ENCODE peak calls at places on chromosomes 7 and 10, in five cellular contexts. R is foreskin keratinocyte, Q is cardiac fibroblast, Z is naive B cell, X is A549. D is an unnamed sample.

GRCh38 chr7:91826377-91826776 is 54.1 kb downstream of the MTERF1 start:
- DNase-seq in X (no peak), Q (no peak), Z (no peak), R (no peak), D (peak; percentile 38)

GRCh38 chr7:150368884-150369739 is 490 bp downstream of the REPIN1 start:
- DNase-seq in Z (peak; percentile 70), X (peak; percentile 79), R (no peak), Q (peak; percentile 69), D (peak; percentile 65)

GRCh38 chr7:150329331-150330106 is 6.2 kb upstream of the ACTR3C start:
- DNase-seq in X (no peak), Z (no peak), Q (no peak), R (no peak), D (no peak)

GRCh38 chr10:122021828-122022227 is 32.9 kb downstream of the TACC2 start:
- DNase-seq in Q (no peak), R (no peak), X (no peak), Z (no peak), D (no peak)

GRCh38 chr7:1068656-1069055 is 19.3 kb upstream of the GPER1 start:
- DNase-seq in R (no peak), Z (no peak), Q (no peak), X (no peak), D (no peak)

GRCh38 chr10:62193479-62193878 is 75.2 kb downstream of the RTKN2 start:
- DNase-seq in X (no peak), Q (no peak), R (no peak), Z (no peak), D (no peak)

GRCh38 chr7:156379242-156380070 is 261.1 kb upstream of the RNF32 start:
- DNase-seq in X (no peak), Q (no peak), Z (no peak), R (no peak), D (no peak)

GRCh38 chr10:3710764-3711163 is 74.2 kb downstream of the KLF6 start:
- DNase-seq in R (no peak), X (no peak), Z (no peak), Q (no peak), D (no peak)

GRCh38 chr10:125161570-125162139 is 1.3 kb upstream of the CTBP2 start:
- DNase-seq in R (peak; percentile 51), X (no peak), Z (no peak), Q (peak; percentile 78), D (no peak)

GRCh38 chr7:131196808-131197207 is 130.9 kb upstream of the MKLN1 start:
- DNase-seq in R (no peak), X (no peak), Q (peak; percentile 52), Z (no peak), D (no peak)

GRCh38 chr7:157576415-157576814 is 239.6 kb downstream of the DNAJB6 start:
- DNase-seq in Q (no peak), Z (peak; percentile 55), X (no peak), R (no peak), D (no peak)

GRCh38 chr10:72334832-72335393 is 19.8 kb downstream of the DNAJB12 start:
- DNase-seq in X (no peak), R (no peak), Z (peak; percentile 92), Q (peak; percentile 99), D (no peak)

GRCh38 chr7:112238852-112239610 is 32.5 kb downstream of the ZNF277 start:
- DNase-seq in R (peak; percentile 25), Q (no peak), X (peak; percentile 6), Z (no peak), D (no peak)

GRCh38 chr7:741850-742249 is 14.8 kb upstream of the PRKAR1B start:
- DNase-seq in X (no peak), R (no peak), Q (no peak), Z (no peak), D (no peak)

GRCh38 chr7:142263598-142264380 is 5.9 kb upstream of the PRSS58 start:
- DNase-seq in Z (no peak), R (peak; percentile 11), X (no peak), Q (peak; percentile 15), D (no peak)

GRCh38 chr7:46146454-46147255 is 225.6 kb upstream of the IGFBP3 start:
- DNase-seq in X (peak; percentile 24), R (no peak), Z (no peak), Q (peak; percentile 56), D (peak; percentile 32)

GRCh38 chr7:67777119-67777518 is 780.5 kb downstream of the TYW1 start:
- DNase-seq in X (no peak), Q (no peak), Z (no peak), R (peak; percentile 50), D (no peak)

GRCh38 chr7:122412441-122412840 is 107.9 kb upstream of the FEZF1 start:
- DNase-seq in X (no peak), Z (no peak), Q (peak; percentile 10), R (no peak), D (no peak)

GRCh38 chr7:55129409-55130078 is 110.7 kb downstream of the EGFR start:
- DNase-seq in X (peak; percentile 35), Z (no peak), R (peak; percentile 69), Q (peak; percentile 67), D (peak; percentile 61)

GRCh38 chr10:44335330-44336021 is 49.4 kb downstream of the CXCL12 start:
- DNase-seq in Q (no peak), R (no peak), X (no peak), Z (no peak), D (no peak)

GRCh38 chr7:92100523-92100922 is 33.8 kb downstream of the CYP51A1 start:
- DNase-seq in Z (no peak), X (no peak), Q (no peak), R (no peak), D (no peak)

GRCh38 chr10:70480254-70480861 is 1.8 kb downstream of the PALD1 start:
- DNase-seq in Q (no peak), Z (peak; percentile 59), R (no peak), X (no peak), D (no peak)

GRCh38 chr7:5441840-5442513 is 18.3 kb upstream of the TNRC18 start:
- DNase-seq in Q (no peak), Z (no peak), R (no peak), X (no peak), D (no peak)

GRCh38 chr10:91517394-91517793 is 107.2 kb downstream of the HECTD2 start:
- DNase-seq in X (no peak), R (no peak), Q (no peak), Z (no peak), D (no peak)

GRCh38 chr7:74355091-74355490 is 65.9 kb downstream of the CLIP2 start:
- DNase-seq in R (peak; percentile 58), Z (no peak), X (peak; percentile 47), Q (peak; percentile 85), D (peak; percentile 72)

GRCh38 chr10:21494221-21495001 is 31.1 kb downstream of the SKIDA1 start:
- DNase-seq in X (no peak), Q (peak; percentile 63), Z (peak; percentile 13), R (no peak), D (no peak)

GRCh38 chr10:59773088-59773487 is 19.8 kb upstream of the MRLN start:
- DNase-seq in R (no peak), Z (no peak), Q (no peak), X (no peak), D (peak; percentile 34)

GRCh38 chr7:98514211-98515150 is 102.6 kb upstream of the NPTX2 start:
- DNase-seq in Q (no peak), X (no peak), R (no peak), Z (no peak), D (no peak)

GRCh38 chr7:87316846-87317545 is 28.5 kb upstream of the CROT start:
- DNase-seq in X (peak; percentile 14), Q (peak; percentile 77), R (peak; percentile 86), Z (no peak), D (peak; percentile 24)

GRCh38 chr7:71495828-71496227 is 363.9 kb downstream of the GALNT17 start:
- DNase-seq in Q (no peak), X (no peak), R (no peak), Z (no peak), D (no peak)

GRCh38 chr7:73860859-73861258 is at the start of gene TMEM270:
- DNase-seq in X (no peak), R (no peak), Z (no peak), Q (no peak), D (no peak)

GRCh38 chr7:8109196-8110022 is 140.8 kb downstream of the GLCCI1 start:
- DNase-seq in Q (peak; percentile 17), Z (no peak), R (no peak), X (no peak), D (peak; percentile 6)

GRCh38 chr7:20777377-20778062 is 9.2 kb downstream of the SP8 start:
- DNase-seq in X (no peak), R (no peak), Q (no peak), Z (no peak), D (no peak)

GRCh38 chr10:19638173-19638872 is 177.9 kb upstream of the PLXDC2 start:
- DNase-seq in Q (peak; percentile 93), Z (no peak), X (peak; percentile 3), R (peak; percentile 45), D (peak; percentile 37)

GRCh38 chr10:113953505-113954272 is 90.0 kb upstream of the ADRB1 start:
- DNase-seq in R (no peak), Z (no peak), X (no peak), Q (no peak), D (peak; percentile 3)

GRCh38 chr10:29734980-29735627 is 100.3 kb upstream of the SVIL start:
- DNase-seq in R (no peak), Z (peak; percentile 12), Q (peak; percentile 53), X (peak; percentile 40), D (peak; percentile 42)

D was measured in LoVo.